ENCODE peak calls at places on chromosomes 3 and 15, in seven cellular contexts. F is dorsolateral prefrontal cortex; R is T1000; P is stimulated activated CD4-positive, alpha-beta T cell treated with anti-CD3 and anti-CD28 coated beads, Interleukin-12 subunit alpha, Interleukin-12 subunit beta, amount 100 ng/mL, for 4 hours; T is EH; U is hypothalamus; G is NCI-H2171 treated with DMSO at 0.1 percent for 48 hours. Y is an unnamed sample.

GRCh38 chr3:106281231-106281630 is 412.4 kb upstream of the CBLB start:
- DNase-seq in R (no peak), P (no peak), T (peak; percentile 45), G (peak; percentile 96), F (no peak), U (no peak), Y (peak; percentile 41)

GRCh38 chr3:86895202-86895601 is 95.7 kb downstream of the VGLL3 start:
- DNase-seq in U (no peak), R (no peak), P (no peak), F (no peak), T (no peak), G (no peak), Y (no peak)

GRCh38 chr15:79157631-79158592 is 67.3 kb upstream of the RASGRF1 start:
- DNase-seq in G (no peak), R (no peak), F (no peak), T (no peak), P (no peak), U (no peak), Y (no peak)

GRCh38 chr3:27723803-27724458 is 1.8 kb upstream of the EOMES start:
- DNase-seq in R (no peak), F (no peak), T (no peak), G (no peak), U (no peak), P (no peak), Y (no peak)

GRCh38 chr3:184289426-184289938 is 9.6 kb upstream of the PSMD2 start:
- DNase-seq in G (peak; percentile 79), F (peak; percentile 58), U (no peak), P (peak; percentile 63), T (peak; percentile 62), R (no peak), Y (peak; percentile 39)

GRCh38 chr3:61814674-61815073 is 253.3 kb downstream of the PTPRG start:
- DNase-seq in F (no peak), T (no peak), G (peak; percentile 29), P (no peak), U (no peak), R (no peak), Y (no peak)

GRCh38 chr3:129195731-129196256 is 12.1 kb upstream of the CNBP start:
- DNase-seq in P (no peak), G (no peak), T (peak; percentile 97), F (peak; percentile 60), R (peak; percentile 67), U (no peak), Y (peak; percentile 95)

GRCh38 chr15:40410476-40410875 is 4.9 kb downstream of the IVD start:
- DNase-seq in F (no peak), R (no peak), U (no peak), T (no peak), G (no peak), P (no peak), Y (no peak)

GRCh38 chr15:64521201-64521600 is 60.8 kb downstream of the ZNF609 start:
- DNase-seq in F (no peak), U (no peak), P (no peak), T (no peak), R (no peak), G (no peak), Y (no peak)

GRCh38 chr3:179410999-179411398 is 40.3 kb downstream of the GNB4 start:
- DNase-seq in U (no peak), G (no peak), F (no peak), T (no peak), R (no peak), P (no peak), Y (no peak)

GRCh38 chr3:194204036-194204792 is 68.3 kb downstream of the HES1 start:
- DNase-seq in P (peak; percentile 25), T (no peak), F (no peak), U (no peak), G (peak; percentile 49), R (no peak), Y (no peak)

GRCh38 chr15:38562278-38562677 is 2.3 kb downstream of the RASGRP1 start:
- DNase-seq in F (no peak), R (no peak), T (no peak), P (no peak), U (no peak), G (no peak), Y (no peak)

GRCh38 chr15:92921215-92922131 is 21.3 kb downstream of the CHD2 start:
- DNase-seq in R (no peak), P (no peak), G (no peak), F (no peak), T (peak; percentile 66), U (no peak), Y (peak; percentile 49)

GRCh38 chr3:123818921-123819429 is 65.2 kb downstream of the MYLK start:
- DNase-seq in F (no peak), T (peak; percentile 81), G (no peak), U (no peak), R (peak; percentile 41), P (no peak), Y (peak; percentile 60)

GRCh38 chr3:70000563-70001081 is 1.1 kb downstream of the SAMMSON start:
- DNase-seq in P (no peak), T (no peak), R (no peak), G (no peak), F (peak; percentile 79), U (peak; percentile 38), Y (no peak)

GRCh38 chr15:66138096-66138783 is 115.3 kb downstream of the MEGF11 start:
- DNase-seq in F (no peak), U (no peak), R (no peak), P (no peak), G (peak; percentile 35), T (no peak), Y (no peak)

GRCh38 chr3:98980915-98981596 is 79.6 kb upstream of the DCBLD2 start:
- DNase-seq in R (peak; percentile 27), P (no peak), U (no peak), G (no peak), F (no peak), T (peak; percentile 81), Y (peak; percentile 82)

GRCh38 chr3:192834428-192834827 is 83.2 kb downstream of the MB21D2 start:
- DNase-seq in R (no peak), F (no peak), P (no peak), G (peak; percentile 87), U (no peak), T (peak; percentile 35), Y (peak; percentile 55)

GRCh38 chr3:129623447-129624118 is 17.1 kb upstream of the PLXND1 start:
- DNase-seq in P (no peak), F (peak; percentile 36), U (no peak), G (no peak), R (no peak), T (no peak), Y (no peak)

GRCh38 chr3:171376125-171376947 is 83.9 kb downstream of the TNIK start:
- DNase-seq in G (peak; percentile 8), T (no peak), F (no peak), P (no peak), U (no peak), R (no peak), Y (peak; percentile 34)

GRCh38 chr3:195822131-195822696 is 10.5 kb upstream of the MUC4 start:
- DNase-seq in G (no peak), F (no peak), T (no peak), U (no peak), R (no peak), P (no peak), Y (no peak)

GRCh38 chr3:133381346-133382109 is 18.3 kb upstream of the BFSP2 start:
- DNase-seq in F (no peak), G (no peak), P (no peak), R (no peak), U (no peak), T (no peak), Y (no peak)

GRCh38 chr3:169146112-169146665 is 517.3 kb downstream of the MECOM start:
- DNase-seq in G (no peak), R (no peak), P (peak; percentile 2), U (no peak), T (peak; percentile 27), F (no peak), Y (peak; percentile 46)

GRCh38 chr3:31404871-31405270 is 127.9 kb upstream of the STT3B start:
- DNase-seq in U (no peak), G (no peak), R (no peak), F (no peak), P (no peak), T (peak; percentile 6), Y (peak; percentile 19)

GRCh38 chr3:156685752-156686151 is 11.4 kb downstream of the TIPARP start:
- DNase-seq in F (no peak), T (no peak), P (no peak), G (no peak), R (no peak), U (no peak), Y (no peak)

GRCh38 chr3:176867681-176868663 is 329.3 kb downstream of the TBL1XR1 start:
- DNase-seq in R (no peak), U (no peak), G (peak; percentile 91), P (no peak), T (no peak), F (no peak), Y (no peak)